ENCODE peak calls at places on chromosomes 12 and 14, in six cellular contexts. One of them, this sample, is unnamed.

GRCh38 chr12:6647083-6647604 is at the start of gene ACRBP:
- DNase-seq in GM12878: no peak
- DNase-seq in HCT116: no peak
- DNase-seq in HepG2: no peak
- DNase-seq in GM23338: peak
- DNase-seq in endothelial cell of umbilical vein: peak
- DNase-seq in this sample: no peak

GRCh38 chr14:89455412-89455811 is 38.4 kb upstream of the FOXN3 start:
- DNase-seq in GM12878: no peak
- DNase-seq in HCT116: no peak
- DNase-seq in HepG2: no peak
- DNase-seq in GM23338: no peak
- DNase-seq in endothelial cell of umbilical vein: no peak
- DNase-seq in this sample: no peak

GRCh38 chr14:104977681-104978647 is at the start of gene AHNAK2:
- DNase-seq in GM12878: no peak
- DNase-seq in HCT116: peak
- DNase-seq in HepG2: peak
- DNase-seq in GM23338: peak
- DNase-seq in endothelial cell of umbilical vein: peak
- DNase-seq in this sample: no peak

GRCh38 chr14:21275261-21275858 is 4.5 kb upstream of the RPGRIP1 start:
- DNase-seq in GM12878: no peak
- DNase-seq in HCT116: no peak
- DNase-seq in HepG2: no peak
- DNase-seq in GM23338: no peak
- DNase-seq in endothelial cell of umbilical vein: no peak
- DNase-seq in this sample: no peak

GRCh38 chr12:34604631-34605509 is 582.6 kb downstream of the ALG10 start:
- DNase-seq in GM12878: no peak
- DNase-seq in HCT116: no peak
- DNase-seq in HepG2: no peak
- DNase-seq in GM23338: no peak
- DNase-seq in endothelial cell of umbilical vein: no peak
- DNase-seq in this sample: no peak

GRCh38 chr12:58787021-58787760 is 133.1 kb downstream of the LRIG3 start:
- DNase-seq in GM12878: no peak
- DNase-seq in HCT116: no peak
- DNase-seq in HepG2: no peak
- DNase-seq in GM23338: no peak
- DNase-seq in endothelial cell of umbilical vein: no peak
- DNase-seq in this sample: no peak

GRCh38 chr12:110141389-110141788 is 17.2 kb downstream of the IFT81 start:
- DNase-seq in GM12878: no peak
- DNase-seq in HCT116: no peak
- DNase-seq in HepG2: no peak
- DNase-seq in GM23338: no peak
- DNase-seq in endothelial cell of umbilical vein: no peak
- DNase-seq in this sample: no peak

GRCh38 chr14:53035796-53036195 is 84.9 kb upstream of the FERMT2 start:
- DNase-seq in GM12878: no peak
- DNase-seq in HCT116: no peak
- DNase-seq in HepG2: no peak
- DNase-seq in GM23338: no peak
- DNase-seq in endothelial cell of umbilical vein: peak
- DNase-seq in this sample: no peak

GRCh38 chr12:75913502-75914110 is 118.0 kb downstream of the PHLDA1 start:
- DNase-seq in GM12878: no peak
- DNase-seq in HCT116: no peak
- DNase-seq in HepG2: no peak
- DNase-seq in GM23338: no peak
- DNase-seq in endothelial cell of umbilical vein: no peak
- DNase-seq in this sample: no peak

GRCh38 chr14:39015360-39015961 is 87.6 kb downstream of the SEC23A start:
- DNase-seq in GM12878: no peak
- DNase-seq in HCT116: peak
- DNase-seq in HepG2: peak
- DNase-seq in GM23338: peak
- DNase-seq in endothelial cell of umbilical vein: peak
- DNase-seq in this sample: peak

GRCh38 chr12:24879644-24880043 is 69.3 kb downstream of the BCAT1 start:
- DNase-seq in GM12878: no peak
- DNase-seq in HCT116: no peak
- DNase-seq in HepG2: no peak
- DNase-seq in GM23338: no peak
- DNase-seq in endothelial cell of umbilical vein: no peak
- DNase-seq in this sample: no peak

GRCh38 chr12:113932411-113933196 is 33.5 kb downstream of the RBM19 start:
- DNase-seq in GM12878: no peak
- DNase-seq in HCT116: no peak
- DNase-seq in HepG2: peak
- DNase-seq in GM23338: peak
- DNase-seq in endothelial cell of umbilical vein: peak
- DNase-seq in this sample: no peak

GRCh38 chr14:104187931-104188726 is 49.7 kb downstream of the KIF26A start:
- DNase-seq in GM12878: no peak
- DNase-seq in HCT116: no peak
- DNase-seq in HepG2: no peak
- DNase-seq in GM23338: peak
- DNase-seq in endothelial cell of umbilical vein: no peak
- DNase-seq in this sample: no peak

GRCh38 chr12:79296128-79296527 is 394.6 kb downstream of the PAWR start:
- DNase-seq in GM12878: no peak
- DNase-seq in HCT116: no peak
- DNase-seq in HepG2: no peak
- DNase-seq in GM23338: no peak
- DNase-seq in endothelial cell of umbilical vein: no peak
- DNase-seq in this sample: no peak

GRCh38 chr12:81209001-81209400 is 131.1 kb downstream of the ACSS3 start:
- DNase-seq in GM12878: no peak
- DNase-seq in HCT116: no peak
- DNase-seq in HepG2: peak
- DNase-seq in GM23338: no peak
- DNase-seq in endothelial cell of umbilical vein: peak
- DNase-seq in this sample: no peak

DNA sequence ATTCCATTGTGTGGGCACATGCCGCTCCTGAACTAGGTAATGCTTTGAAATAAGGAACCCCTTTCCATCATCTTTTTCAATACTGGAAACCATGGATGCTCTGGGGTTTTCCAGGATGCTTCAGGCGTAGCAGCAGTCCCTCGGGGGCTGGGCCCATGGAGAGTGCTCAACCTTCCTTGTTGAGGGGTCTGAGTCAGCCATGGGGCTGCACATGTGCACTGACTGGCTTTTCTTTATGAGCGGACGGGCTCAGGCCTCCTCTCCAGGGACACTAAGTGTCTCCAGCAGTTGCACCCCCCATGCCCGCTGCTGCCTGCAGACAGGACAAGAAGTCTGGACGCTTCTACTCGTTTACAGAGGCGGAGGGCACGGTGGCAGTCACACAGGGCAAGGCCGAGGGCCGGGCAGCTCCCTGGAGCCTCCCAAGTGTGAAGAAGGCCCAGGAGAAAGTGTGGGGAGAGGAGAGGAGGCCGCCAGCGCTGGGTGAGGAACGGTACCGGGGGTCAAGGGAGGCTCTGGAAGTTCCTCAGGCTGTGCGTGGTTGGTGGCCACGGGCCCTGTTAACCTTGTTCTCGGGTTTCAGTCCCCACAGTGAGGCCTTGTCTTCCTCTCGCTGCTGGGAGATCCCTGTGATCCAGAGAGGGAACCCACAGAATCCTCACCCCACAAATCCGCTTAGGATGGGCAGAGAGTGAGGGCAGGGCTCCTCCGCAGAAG is 51.2 kb downstream of the TEAD4 start:
- DNase-seq in GM12878: no peak
- DNase-seq in HCT116: no peak
- DNase-seq in HepG2: no peak
- DNase-seq in GM23338: no peak
- DNase-seq in endothelial cell of umbilical vein: no peak
- DNase-seq in this sample: no peak
- TF ChIP-seq POLR2AphosphoS5 in GM12878: no peak
- TF ChIP-seq POLR2AphosphoS5 in HCT116: no peak
- TF ChIP-seq POLR2AphosphoS5 in HepG2: no peak
- TF ChIP-seq POLR2AphosphoS5 in GM23338: no peak
- TF ChIP-seq POLR2AphosphoS5 in endothelial cell of umbilical vein: no peak
- TF ChIP-seq POLR2AphosphoS5 in this sample: no peak

GRCh38 chr12:30202521-30203259 is 418.9 kb upstream of the TMTC1 start:
- DNase-seq in GM12878: no peak
- DNase-seq in HCT116: no peak
- DNase-seq in HepG2: no peak
- DNase-seq in GM23338: no peak
- DNase-seq in endothelial cell of umbilical vein: no peak
- DNase-seq in this sample: no peak

GRCh38 chr12:30201301-30202160 is 417.8 kb upstream of the TMTC1 start:
- DNase-seq in GM12878: no peak
- DNase-seq in HCT116: no peak
- DNase-seq in HepG2: no peak
- DNase-seq in GM23338: peak
- DNase-seq in endothelial cell of umbilical vein: peak
- DNase-seq in this sample: no peak

GRCh38 chr12:30203981-30204380 is 420.2 kb upstream of the TMTC1 start:
- DNase-seq in GM12878: no peak
- DNase-seq in HCT116: no peak
- DNase-seq in HepG2: no peak
- DNase-seq in GM23338: no peak
- DNase-seq in endothelial cell of umbilical vein: no peak
- DNase-seq in this sample: no peak

GRCh38 chr12:30197392-30198047 is 413.8 kb upstream of the TMTC1 start:
- DNase-seq in GM12878: no peak
- DNase-seq in HCT116: no peak
- DNase-seq in HepG2: no peak
- DNase-seq in GM23338: no peak
- DNase-seq in endothelial cell of umbilical vein: no peak
- DNase-seq in this sample: no peak

DNA sequence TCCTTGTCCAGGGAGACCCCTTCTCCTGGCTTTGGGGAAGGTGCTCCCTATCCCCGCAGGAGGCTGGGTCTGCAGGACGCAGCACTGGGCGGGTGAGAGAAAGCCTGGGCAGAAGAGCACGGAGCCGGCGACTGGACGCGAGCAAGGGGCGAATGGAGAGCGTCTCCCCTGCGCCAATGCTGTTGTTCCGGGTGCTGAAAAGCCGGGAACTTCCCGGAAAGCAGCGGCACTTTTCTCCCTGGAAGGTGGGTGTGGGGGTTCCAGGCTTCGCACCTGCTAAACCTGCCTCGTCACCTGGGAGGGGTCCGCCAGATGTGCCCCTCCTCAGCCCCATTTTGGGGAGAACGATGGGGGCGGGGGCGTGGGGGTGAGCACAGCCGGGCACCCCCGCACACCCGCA is 417.1 kb upstream of the TMTC1 start:
- DNase-seq in GM12878: no peak
- DNase-seq in HCT116: no peak
- DNase-seq in HepG2: no peak
- DNase-seq in GM23338: peak
- DNase-seq in endothelial cell of umbilical vein: peak
- DNase-seq in this sample: no peak
- TF ChIP-seq EZH2 in GM12878: no peak
- TF ChIP-seq EZH2 in HCT116: no peak
- TF ChIP-seq EZH2 in HepG2: no peak
- TF ChIP-seq EZH2 in GM23338: no peak
- TF ChIP-seq EZH2 in endothelial cell of umbilical vein: no peak
- TF ChIP-seq EZH2 in this sample: no peak

GRCh38 chr12:111453071-111453989 is 47.6 kb downstream of the SH2B3 start:
- DNase-seq in GM12878: no peak
- DNase-seq in HCT116: no peak
- DNase-seq in HepG2: no peak
- DNase-seq in GM23338: peak
- DNase-seq in endothelial cell of umbilical vein: no peak
- DNase-seq in this sample: no peak

GRCh38 chr12:111448831-111449790 is 43.4 kb downstream of the SH2B3 start:
- DNase-seq in GM12878: no peak
- DNase-seq in HCT116: no peak
- DNase-seq in HepG2: no peak
- DNase-seq in GM23338: no peak
- DNase-seq in endothelial cell of umbilical vein: peak
- DNase-seq in this sample: no peak

GRCh38 chr12:111450676-111451075 is 45.0 kb downstream of the SH2B3 start:
- DNase-seq in GM12878: no peak
- DNase-seq in HCT116: no peak
- DNase-seq in HepG2: no peak
- DNase-seq in GM23338: no peak
- DNase-seq in endothelial cell of umbilical vein: no peak
- DNase-seq in this sample: no peak

GRCh38 chr12:111451232-111451631 is 45.5 kb downstream of the SH2B3 start:
- DNase-seq in GM12878: no peak
- DNase-seq in HCT116: no peak
- DNase-seq in HepG2: no peak
- DNase-seq in GM23338: no peak
- DNase-seq in endothelial cell of umbilical vein: no peak
- DNase-seq in this sample: no peak

DNA sequence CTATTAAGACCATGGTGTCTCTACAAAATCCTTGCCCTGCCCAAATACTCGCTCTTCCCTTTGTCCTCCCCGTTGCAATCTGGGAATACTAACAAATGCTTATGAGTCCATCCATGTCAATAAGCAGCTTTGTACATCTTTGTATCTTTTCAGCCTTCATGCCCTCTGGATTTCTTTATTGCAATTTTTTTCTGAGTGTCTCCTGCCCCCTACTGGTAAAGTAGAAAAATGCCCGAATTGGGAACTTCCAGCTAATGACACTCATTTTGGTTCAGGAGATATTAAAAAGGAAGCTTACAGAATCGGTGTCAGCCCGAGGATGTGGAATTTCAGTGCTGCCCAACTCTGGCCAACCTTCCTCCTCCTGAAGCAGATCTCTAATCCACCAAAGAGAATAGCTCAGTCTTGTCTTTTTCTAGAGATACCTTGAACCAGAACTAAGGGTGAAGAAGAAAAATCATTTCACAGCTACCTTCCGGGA is 46.0 kb downstream of the SH2B3 start:
- DNase-seq in GM12878: no peak
- DNase-seq in HCT116: peak
- DNase-seq in HepG2: peak
- DNase-seq in GM23338: peak
- DNase-seq in endothelial cell of umbilical vein: peak
- DNase-seq in this sample: peak
- TF ChIP-seq POLR2AphosphoS5 in GM12878: no peak
- TF ChIP-seq POLR2AphosphoS5 in HCT116: peak
- TF ChIP-seq POLR2AphosphoS5 in HepG2: no peak
- TF ChIP-seq POLR2AphosphoS5 in GM23338: no peak
- TF ChIP-seq POLR2AphosphoS5 in endothelial cell of umbilical vein: no peak
- TF ChIP-seq POLR2AphosphoS5 in this sample: no peak

DNA sequence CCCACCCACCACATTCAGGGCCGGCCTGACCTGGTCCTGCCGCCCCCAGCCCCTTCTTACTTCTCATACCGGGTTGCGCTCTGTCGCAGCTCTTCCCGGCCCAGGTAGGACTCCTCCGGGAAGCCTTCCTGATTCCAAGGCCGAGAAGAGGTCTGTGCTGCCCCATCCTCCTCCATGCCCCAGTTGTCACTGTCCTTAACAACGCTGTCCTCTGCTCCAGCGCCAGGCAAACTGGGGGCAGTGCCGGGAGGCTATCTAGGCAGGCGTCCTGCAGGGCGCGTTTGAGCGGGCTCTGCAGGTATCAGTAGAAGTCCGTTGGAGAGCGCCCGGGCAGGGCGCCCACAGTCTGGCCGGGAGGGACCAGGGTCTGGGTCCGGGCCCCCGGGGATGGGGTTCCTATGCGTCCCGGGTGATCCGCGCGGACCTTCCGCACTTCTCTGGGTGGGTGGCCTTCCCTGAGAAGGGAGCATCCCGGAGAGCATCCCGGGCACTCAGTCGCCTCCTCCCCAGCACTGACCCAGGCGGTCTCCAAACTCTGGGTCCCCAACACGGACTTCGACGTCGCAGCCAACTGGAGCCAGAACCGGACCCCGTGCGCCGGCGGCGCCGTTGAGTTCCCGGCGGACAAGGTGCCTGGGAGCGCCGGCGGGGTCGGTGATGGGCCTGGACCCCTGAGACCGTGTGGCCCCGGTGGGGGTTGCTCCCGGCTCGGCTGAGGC is 897 bp downstream of the AMN start:
- DNase-seq in GM12878: no peak
- DNase-seq in HCT116: no peak
- DNase-seq in HepG2: peak
- DNase-seq in GM23338: peak
- DNase-seq in endothelial cell of umbilical vein: no peak
- DNase-seq in this sample: no peak
- TF ChIP-seq EZH2 in GM12878: peak
- TF ChIP-seq EZH2 in HCT116: no peak
- TF ChIP-seq EZH2 in HepG2: no peak
- TF ChIP-seq EZH2 in GM23338: peak
- TF ChIP-seq EZH2 in endothelial cell of umbilical vein: peak
- TF ChIP-seq EZH2 in this sample: no peak

This sample was measured in SK-N-MC.